ENCODE peak calls at places on chromosomes 2 and 18, in ten cellular contexts. G is K562, J is HCT116, U is transverse colon, D is H1, X is spleen, Z is GM12892, A is sigmoid colon, I is endothelial cell of umbilical vein, W is upper lobe of left lung. M is an unnamed sample.

GRCh38 chr2:201618744-201619654 is 24.3 kb downstream of the TMEM237 start:
- DNase-seq in D (no peak), U (peak; percentile 30), Z (no peak), I (peak; percentile 65), X (peak; percentile 81), G (peak; percentile 57), J (no peak), W (peak; percentile 93), A (peak; percentile 79), M (no peak)

GRCh38 chr2:224646242-224646846 is 61.2 kb upstream of the CUL3 start:
- DNase-seq in G (peak; percentile 19), I (peak; percentile 41), A (no peak), D (no peak), J (peak; percentile 38), X (no peak), U (no peak), W (no peak), Z (no peak), M (no peak)

GRCh38 chr2:118013221-118013723 is 598 bp downstream of the CCDC93 start:
- DNase-seq in J (no peak), U (peak; percentile 68), G (peak; percentile 65), W (peak; percentile 92), I (peak; percentile 21), A (peak; percentile 69), Z (peak; percentile 56), X (peak; percentile 94), D (no peak), M (peak; percentile 56)

GRCh38 chr2:25558262-25558661 is 115.1 kb downstream of the DTNB start:
- DNase-seq in U (no peak), G (no peak), Z (peak; percentile 42), I (peak; percentile 79), D (no peak), J (no peak), A (no peak), W (no peak), X (no peak), M (peak; percentile 46)

GRCh38 chr2:72255540-72255939 is 107.9 kb upstream of the CYP26B1 start:
- DNase-seq in W (no peak), X (no peak), D (no peak), G (no peak), J (no peak), I (no peak), U (no peak), Z (no peak), A (no peak), M (no peak)

GRCh38 chr18:60838677-60839076 is 466.1 kb upstream of the MC4R start:
- DNase-seq in Z (no peak), D (no peak), I (peak; percentile 94), X (no peak), W (no peak), A (no peak), U (no peak), G (no peak), J (no peak), M (no peak)

GRCh38 chr18:36737321-36737720 is 91.5 kb downstream of the TPGS2 start:
- DNase-seq in I (no peak), X (no peak), W (no peak), D (no peak), G (no peak), Z (no peak), J (no peak), A (no peak), U (no peak), M (no peak)

GRCh38 chr18:71529708-71530303 is 1014.3 kb downstream of the CBLN2 start:
- DNase-seq in J (no peak), I (peak; percentile 62), X (no peak), Z (no peak), U (no peak), W (no peak), A (no peak), D (no peak), G (no peak), M (no peak)

GRCh38 chr2:99698896-99699295 is 209.1 kb upstream of the REV1 start:
- DNase-seq in A (no peak), Z (no peak), X (no peak), U (no peak), W (no peak), D (no peak), G (no peak), J (no peak), I (no peak), M (no peak)

GRCh38 chr2:169222665-169223064 is 139.7 kb downstream of the LRP2 start:
- DNase-seq in A (no peak), Z (no peak), D (no peak), X (no peak), I (no peak), W (no peak), U (no peak), G (peak; percentile 31), J (no peak), M (no peak)

DNA sequence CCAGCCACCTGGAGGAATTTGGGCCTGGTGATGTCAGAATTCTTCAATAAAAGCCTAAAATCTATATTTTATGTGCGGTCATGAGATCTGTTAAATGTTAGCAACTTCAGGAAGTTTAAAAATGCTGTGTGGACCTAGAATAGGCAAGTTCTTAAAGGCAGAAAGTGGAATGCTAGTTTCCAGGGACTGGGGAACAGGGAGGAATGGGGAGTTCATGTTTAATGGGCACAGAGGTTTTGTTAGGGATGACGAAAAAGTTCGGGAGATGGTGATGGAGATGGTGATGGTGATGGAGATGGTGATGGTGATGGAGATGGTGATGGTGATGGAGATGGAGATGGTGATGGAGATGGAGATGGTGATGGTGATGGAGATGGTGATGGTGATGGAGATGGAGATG is 9.2 kb downstream of the TYMS start:
- DNase-seq in G (no peak), A (no peak), Z (no peak), J (no peak), X (no peak), D (no peak), W (no peak), I (no peak), U (no peak), M (no peak)
- TF ChIP-seq POLR2A in G (peak; percentile 55), A (no peak), Z (no peak), J (no peak), X (no peak), D (no peak), W (no peak), I (no peak), U (no peak), M (no peak)

DNA sequence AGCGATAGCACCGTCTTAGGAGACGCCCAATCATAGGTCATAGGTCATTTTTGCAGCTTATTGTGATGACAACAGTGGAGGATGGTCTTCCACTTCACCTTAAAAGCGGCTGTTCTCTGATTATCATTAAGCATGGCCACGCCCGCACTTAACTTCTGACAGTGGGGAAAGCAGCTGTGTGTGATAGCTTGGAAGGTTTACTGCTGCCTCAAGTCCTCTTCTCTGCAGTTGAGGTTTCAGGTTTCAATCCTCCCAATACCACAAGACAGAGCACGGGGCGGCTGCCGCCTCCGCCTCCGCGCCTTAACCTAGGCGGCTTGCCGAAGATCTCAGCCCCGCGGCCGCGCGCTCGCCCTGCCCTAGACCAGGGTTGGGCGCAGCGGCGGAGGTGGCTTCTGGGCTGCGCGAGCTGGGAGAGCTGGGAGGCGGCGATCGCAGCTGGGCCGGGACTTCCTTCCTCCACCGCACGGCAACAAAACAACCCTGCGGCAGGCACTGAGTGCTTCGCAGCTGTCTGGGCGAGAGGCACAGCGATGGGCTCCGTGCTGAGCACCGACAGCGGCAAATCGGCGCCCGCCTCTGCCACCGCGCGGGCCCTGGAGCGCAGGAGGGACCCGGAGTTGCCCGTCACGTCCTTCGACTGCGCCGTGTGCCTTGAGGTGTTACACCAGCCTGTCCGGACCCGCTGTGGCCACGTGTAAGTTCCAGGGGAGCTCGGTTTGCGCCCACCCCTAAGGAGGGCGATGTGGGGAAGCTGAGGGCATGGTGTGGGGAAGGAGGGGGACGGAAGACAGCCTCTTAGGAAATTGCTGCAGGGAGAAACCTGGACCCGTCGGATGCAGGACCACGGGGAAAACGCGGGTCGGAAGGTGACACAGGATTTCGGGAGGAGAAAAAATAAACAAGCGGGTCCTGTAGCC is at the start of gene RNF125:
- DNase-seq in Z (peak; percentile 86), U (peak; percentile 85), D (peak; percentile 78), W (peak; percentile 96), I (peak; percentile 69), A (peak; percentile 78), J (peak; percentile 87), G (peak; percentile 86), X (peak; percentile 97), M (peak; percentile 79)
- TF ChIP-seq POLR2AphosphoS5 in Z (peak; percentile 59), U (peak; percentile 79), D (no peak), W (peak; percentile 57), I (no peak), A (no peak), J (peak; percentile 60), G (peak; percentile 21), X (peak; percentile 94), M (no peak)

DNA sequence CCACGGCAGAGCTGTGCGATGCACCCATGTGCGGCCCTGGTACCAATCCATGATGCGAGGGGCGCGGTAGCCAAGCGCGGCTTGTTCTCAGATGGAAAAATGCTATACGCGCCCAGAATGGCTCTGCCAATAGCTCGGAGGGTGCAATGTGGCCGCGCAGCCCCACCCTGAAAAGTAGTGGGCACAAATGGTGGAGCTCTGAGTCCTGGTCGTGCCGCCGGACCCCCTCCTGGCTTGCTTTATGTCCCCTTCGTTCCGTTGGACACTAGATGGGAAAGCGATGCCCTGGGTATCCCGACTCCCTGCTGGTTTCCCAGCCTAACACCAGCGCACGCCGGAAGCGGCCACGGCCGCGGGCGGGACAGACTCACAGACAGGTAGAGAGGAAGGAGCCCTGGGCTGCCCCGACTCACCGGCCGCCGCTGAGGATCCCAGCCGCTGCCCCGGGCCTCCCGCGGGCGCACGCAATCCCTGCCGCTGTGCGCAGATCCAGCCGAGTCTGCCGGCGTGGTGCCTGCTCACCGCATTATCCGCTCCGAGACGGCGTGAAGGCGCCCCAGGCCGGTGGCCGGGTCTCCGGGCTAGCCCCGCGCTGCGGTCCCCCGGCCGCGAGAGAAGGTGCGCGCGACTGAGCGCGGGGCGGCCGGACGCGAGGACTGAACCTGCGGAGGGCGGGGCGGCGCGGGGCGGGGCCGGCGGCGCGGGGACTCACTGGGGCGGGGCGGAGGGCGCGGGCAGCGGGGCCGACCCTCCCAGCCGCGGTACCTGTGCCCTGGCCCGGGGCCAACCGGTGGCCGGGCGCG is at the start of gene CDC42EP3:
- DNase-seq in D (no peak), W (peak; percentile 96), U (peak; percentile 81), A (peak; percentile 78), Z (peak; percentile 72), J (no peak), G (peak; percentile 73), X (peak; percentile 94), I (peak; percentile 48), M (peak; percentile 70)
- TF ChIP-seq POLR2A in D (peak; percentile 68), W (peak; percentile 70), U (peak; percentile 67), A (peak; percentile 68), Z (peak; percentile 89), J (peak; percentile 91), G (no peak), X (no peak), I (peak; percentile 84), M (peak; percentile 70)

DNA sequence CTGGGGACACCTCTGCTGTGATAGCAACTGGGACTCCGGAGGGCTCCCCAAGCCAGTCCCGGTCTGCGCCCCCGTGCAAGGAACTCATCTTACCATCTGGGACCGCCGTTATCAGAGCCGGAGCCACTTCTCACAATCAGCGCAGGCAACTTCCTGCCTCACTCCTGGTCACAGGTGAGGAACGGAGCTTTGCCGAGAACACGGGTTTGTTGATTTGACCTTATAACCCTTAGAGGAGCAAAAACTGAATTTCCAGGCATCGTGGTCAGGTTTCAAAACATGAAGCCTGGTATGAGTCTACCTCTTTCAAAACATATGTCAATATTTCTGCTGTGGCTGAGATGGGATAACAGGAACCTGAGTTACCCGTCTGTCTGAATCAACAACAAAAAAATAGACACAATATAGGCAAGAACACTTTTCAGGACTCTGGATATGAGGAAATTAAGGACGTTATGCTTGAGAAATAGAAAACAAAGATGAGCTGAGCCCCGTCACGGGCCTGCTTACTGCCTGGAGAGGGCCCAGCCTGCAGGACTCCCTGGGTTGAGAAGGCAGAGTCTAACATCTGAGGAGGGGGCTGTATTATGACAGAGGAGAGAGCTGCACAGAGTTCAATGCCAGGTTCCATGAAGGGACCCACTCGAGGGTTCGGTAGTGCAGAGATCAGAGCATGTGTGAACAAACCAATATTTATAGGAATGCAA is 148.7 kb downstream of the NDUFA10 start:
- DNase-seq in X (no peak), Z (no peak), A (no peak), D (no peak), I (no peak), W (no peak), G (no peak), J (no peak), U (no peak), M (no peak)
- TF ChIP-seq POLR2AphosphoS5 in X (no peak), Z (no peak), A (no peak), D (no peak), I (no peak), W (no peak), G (no peak), J (no peak), U (no peak), M (no peak)